ENCODE peak calls at places on chromosome 21, in ten cellular contexts. N, A, B, X, O, H, U, Q, T and V are unnamed samples.

GRCh38 chr21:33362044-33362555 is 37.3 kb downstream of the IFNAR1 start:
- DNase-seq in H (peak), X (no peak), U (no peak), T (no peak), Q (no peak), B (peak), O (peak), N (no peak), A (no peak), V (peak)

GRCh38 chr21:42760977-42761751 is 107.7 kb downstream of the PDE9A start:
- DNase-seq in U (no peak), H (no peak), N (no peak), B (no peak), T (no peak), A (peak), Q (no peak), O (no peak), X (no peak), V (no peak)

GRCh38 chr21:37231247-37231645 is 35.9 kb downstream of the VPS26C start:
- DNase-seq in T (no peak), O (no peak), H (no peak), A (no peak), U (no peak), B (no peak), N (no peak), X (no peak), Q (no peak), V (no peak)

GRCh38 chr21:46585191-46585953 is 19.5 kb downstream of the S100B start:
- DNase-seq in Q (no peak), X (no peak), B (no peak), T (no peak), A (no peak), O (no peak), U (no peak), N (no peak), H (peak), V (peak)

GRCh38 chr21:43287111-43287973 is 118.5 kb downstream of the CRYAA start:
- DNase-seq in O (no peak), N (peak), X (no peak), T (no peak), B (peak), Q (peak), H (no peak), A (no peak), U (no peak), V (peak)

GRCh38 chr21:16590658-16591057 is 860.9 kb downstream of the USP25 start:
- DNase-seq in A (no peak), H (no peak), B (no peak), O (no peak), U (no peak), X (no peak), Q (no peak), T (no peak), N (no peak), V (no peak)

GRCh38 chr21:42349420-42350075 is 1.2 kb downstream of the TFF2 start:
- DNase-seq in B (no peak), H (no peak), T (no peak), X (no peak), U (no peak), O (no peak), Q (no peak), A (no peak), N (no peak), V (no peak)

GRCh38 chr21:40886931-40887330 is 40.0 kb upstream of the DSCAM start:
- DNase-seq in T (no peak), U (no peak), B (no peak), O (no peak), A (no peak), N (no peak), Q (no peak), H (no peak), X (no peak), V (no peak)

GRCh38 chr21:46649356-46649755 is 13.9 kb downstream of the PRMT2 start:
- DNase-seq in X (no peak), U (no peak), H (no peak), Q (no peak), N (no peak), B (no peak), A (no peak), O (no peak), T (no peak), V (no peak)

GRCh38 chr21:38861006-38861405 is 55.3 kb downstream of the ETS2 start:
- DNase-seq in O (no peak), A (no peak), N (no peak), U (no peak), Q (no peak), B (no peak), H (no peak), X (no peak), T (peak), V (no peak)

GRCh38 chr21:38863291-38863690 is 57.6 kb downstream of the ETS2 start:
- DNase-seq in H (no peak), T (no peak), N (no peak), U (no peak), B (no peak), A (no peak), O (no peak), X (no peak), Q (no peak), V (no peak)

GRCh38 chr21:38863843-38864363 is 58.2 kb downstream of the ETS2 start:
- DNase-seq in H (no peak), B (no peak), A (no peak), U (no peak), O (no peak), X (no peak), N (no peak), T (no peak), Q (no peak), V (no peak)

GRCh38 chr21:38859852-38860251 is 54.1 kb downstream of the ETS2 start:
- DNase-seq in U (no peak), A (peak), X (peak), N (no peak), Q (no peak), T (no peak), H (no peak), O (no peak), B (peak), V (no peak)

DNA sequence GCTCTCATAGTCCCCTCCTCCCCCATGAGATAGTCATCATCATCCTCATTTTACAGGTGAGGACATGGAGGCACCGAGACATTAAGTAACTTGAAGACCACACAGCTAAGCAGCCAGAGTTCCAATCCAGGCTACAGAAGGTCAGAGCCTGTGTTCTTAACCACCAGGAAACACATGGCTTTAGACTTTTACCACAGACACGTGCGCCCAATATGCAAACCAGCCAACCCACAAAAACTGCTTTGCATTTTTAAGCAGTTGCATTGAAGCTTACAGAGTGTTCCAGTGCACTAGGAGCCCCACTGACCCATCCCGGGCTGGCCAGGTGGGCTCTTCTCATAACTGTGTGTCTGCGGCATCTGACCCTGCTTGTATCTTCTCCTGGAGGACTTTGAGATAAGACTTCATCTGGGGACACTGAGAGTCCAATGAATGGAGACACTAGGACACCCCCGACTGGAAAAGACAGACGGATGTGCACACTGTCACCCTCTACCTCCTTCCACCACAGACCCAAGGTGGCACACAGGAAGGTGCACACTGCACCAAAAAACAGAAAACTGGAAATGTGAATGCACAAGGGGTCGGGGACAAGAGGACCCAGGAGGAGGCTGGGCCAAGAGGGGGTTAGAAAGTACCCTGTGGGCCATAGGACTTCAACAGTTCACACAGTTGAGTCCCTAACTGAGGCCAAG is 56.4 kb downstream of the ETS2 start:
- DNase-seq in O (no peak), B (no peak), T (peak), X (no peak), H (peak), U (no peak), N (no peak), Q (no peak), A (no peak), V (peak)
- H3K4me3 ChIP-seq in O (no peak), B (no peak), T (no peak), X (no peak), H (peak), U (no peak), N (no peak), Q (no peak), A (no peak), V (no peak)

DNA sequence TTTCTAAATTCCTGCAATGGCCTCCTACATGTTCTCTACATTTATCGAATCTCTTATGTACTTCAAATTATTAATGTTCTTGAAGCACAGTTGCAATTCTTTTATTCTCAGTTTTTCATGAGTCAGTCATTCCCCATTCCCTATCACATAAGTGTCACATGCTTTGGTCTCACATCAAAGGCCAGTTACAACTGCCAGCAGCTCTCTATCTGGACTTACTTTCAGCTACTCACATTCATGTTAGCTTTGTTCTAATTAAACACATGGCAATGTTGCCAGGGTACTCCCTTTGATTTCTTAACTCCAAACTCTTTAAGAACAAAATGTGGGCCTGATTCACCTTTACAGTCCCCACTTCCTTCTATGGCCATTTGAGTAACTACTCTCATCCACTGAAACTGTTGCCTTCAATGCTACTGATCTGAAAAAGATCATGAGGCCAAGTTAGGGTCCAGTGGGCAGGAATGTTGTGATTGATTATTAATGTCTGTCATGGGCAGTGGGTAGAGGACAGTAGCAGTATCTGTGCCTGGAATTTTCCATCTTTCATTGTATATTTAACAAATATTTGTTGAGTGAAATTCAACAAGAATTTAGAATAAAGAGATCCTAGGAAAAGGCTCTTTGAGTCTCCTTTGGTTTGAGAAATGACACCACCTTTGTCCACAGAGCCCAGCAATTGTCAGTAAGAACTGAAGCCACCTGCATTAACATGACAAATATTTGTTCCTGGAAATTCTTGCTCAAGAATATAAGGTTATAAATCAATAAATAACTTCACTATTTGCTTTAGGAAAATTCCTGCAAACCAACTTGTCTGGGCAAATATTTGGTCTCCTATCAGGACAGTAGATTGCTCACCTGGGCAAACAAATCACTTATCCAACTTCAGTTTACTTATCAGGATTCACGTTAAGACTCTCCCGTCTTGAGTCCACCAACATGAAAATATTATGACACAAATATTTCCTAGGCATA is 153.6 kb upstream of the SAMSN1 start:
- DNase-seq in Q (no peak), O (no peak), B (peak), X (no peak), H (no peak), U (no peak), A (no peak), N (peak), T (no peak), V (no peak)
- H3K27ac ChIP-seq in Q (no peak), O (no peak), B (peak), X (no peak), H (no peak), U (no peak), A (no peak), N (peak), T (no peak), V (no peak)

DNA sequence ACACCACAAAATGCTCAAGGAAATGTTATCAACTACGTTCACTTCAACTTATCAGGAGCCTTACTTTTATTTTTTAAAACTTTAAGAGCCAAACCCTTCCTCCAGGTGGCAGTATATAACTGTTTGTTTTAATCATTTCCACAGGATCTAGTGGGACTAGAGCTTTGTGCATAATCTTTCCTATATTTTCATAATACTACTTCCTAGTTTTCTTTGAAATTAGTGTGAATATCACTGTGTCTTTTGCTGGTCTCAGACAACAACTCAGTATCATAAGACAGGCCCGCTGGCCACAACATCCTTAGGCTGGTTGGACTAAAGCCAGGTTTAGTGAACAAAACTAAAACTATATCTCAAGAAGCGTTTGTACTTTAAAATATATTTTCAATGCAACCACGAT is 145.5 kb downstream of the TIAM1 start:
- DNase-seq in B (peak), H (peak), Q (peak), O (peak), X (peak), A (peak), N (peak), T (peak), U (peak), V (no peak)
- H3K4me2 ChIP-seq in B (peak), H (no peak), Q (no peak), O (no peak), X (no peak), A (no peak), N (no peak), T (no peak), U (no peak), V (no peak)

DNA sequence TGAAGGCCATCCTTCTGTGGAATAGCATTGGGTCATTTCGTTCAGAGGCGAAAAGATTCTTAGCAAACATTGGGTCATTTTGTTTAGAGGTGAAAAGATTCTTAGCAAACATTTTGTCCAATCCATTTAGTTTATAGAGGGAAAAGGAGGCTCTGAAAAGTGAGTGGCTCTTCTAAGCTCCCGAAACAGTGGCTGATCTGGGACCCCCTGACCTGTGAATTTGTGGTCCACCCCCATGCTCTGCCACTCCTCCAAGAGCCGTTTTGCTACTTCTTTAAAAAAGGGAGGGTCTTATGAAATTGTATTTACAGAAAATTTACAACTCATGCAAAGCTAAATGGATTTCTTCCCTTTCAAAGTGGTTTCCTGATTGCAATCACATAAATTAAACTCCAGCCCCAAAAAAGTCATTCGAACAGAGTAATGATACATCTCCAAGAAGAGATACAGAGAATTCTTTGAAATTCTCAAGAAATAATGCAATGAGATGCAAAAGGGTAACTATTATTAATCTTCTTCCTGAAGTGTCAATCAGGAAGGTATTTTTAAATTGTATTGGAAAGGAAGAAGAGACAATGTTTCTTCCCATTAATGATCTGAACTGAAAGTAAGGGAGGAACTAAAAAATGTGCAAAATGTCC is 141.2 kb downstream of the RUNX1 start:
- DNase-seq in N (no peak), H (no peak), O (no peak), B (no peak), U (no peak), Q (no peak), X (no peak), T (no peak), A (no peak), V (no peak)
- H3K4me3 ChIP-seq in N (peak), H (no peak), O (no peak), B (no peak), U (no peak), Q (no peak), X (no peak), T (no peak), A (peak), V (no peak)

GRCh38 chr21:31186916-31187315 is 148.6 kb upstream of the KRTAP19-8 start:
- DNase-seq in T (no peak), N (no peak), U (no peak), B (no peak), Q (no peak), H (no peak), O (peak), X (no peak), A (no peak), V (no peak)

GRCh38 chr21:31184462-31184861 is 146.2 kb upstream of the KRTAP19-8 start:
- DNase-seq in U (no peak), Q (no peak), A (no peak), H (no peak), N (no peak), T (no peak), X (no peak), B (no peak), O (peak), V (peak)

GRCh38 chr21:31190516-31190915 is 152.2 kb upstream of the KRTAP19-8 start:
- DNase-seq in T (no peak), H (no peak), B (no peak), O (no peak), A (no peak), U (no peak), X (no peak), N (no peak), Q (no peak), V (no peak)

GRCh38 chr21:31185663-31186062 is 147.4 kb upstream of the KRTAP19-8 start:
- DNase-seq in B (no peak), Q (no peak), O (no peak), N (no peak), T (no peak), H (no peak), U (no peak), A (no peak), X (no peak), V (no peak)

DNA sequence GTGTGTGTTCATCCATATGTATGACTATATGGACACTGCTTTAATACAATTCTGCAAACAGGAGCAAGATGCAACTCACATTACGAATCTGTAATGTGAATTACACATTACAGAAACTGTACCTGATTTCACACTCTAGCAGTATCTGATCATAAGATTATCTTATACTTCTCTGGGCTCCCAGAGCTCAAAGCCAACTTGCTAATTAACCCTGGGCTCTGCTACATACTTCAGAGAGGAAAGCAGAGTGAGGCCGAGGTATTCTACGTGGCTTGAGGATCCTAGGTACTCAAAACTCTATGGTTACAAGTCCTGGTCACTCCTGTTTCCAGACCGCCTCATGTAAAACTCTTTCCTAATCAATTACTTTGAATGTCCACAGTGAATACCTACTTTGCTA is 149.2 kb upstream of the KRTAP19-8 start:
- DNase-seq in U (no peak), O (peak), A (no peak), B (no peak), N (no peak), X (no peak), T (no peak), H (no peak), Q (no peak), V (no peak)
- H3K27ac ChIP-seq in U (no peak), O (no peak), A (no peak), B (no peak), N (no peak), X (no peak), T (no peak), H (no peak), Q (no peak), V (no peak)

GRCh38 chr21:44870748-44871495 is 2.6 kb downstream of the PTTG1IP start:
- DNase-seq in T (peak), A (no peak), O (no peak), U (no peak), Q (no peak), B (peak), H (no peak), N (peak), X (no peak), V (no peak)
- H3K4me2 ChIP-seq in T (peak), A (peak), O (no peak), U (no peak), Q (peak), B (peak), H (no peak), N (peak), X (peak), V (peak)

DNA sequence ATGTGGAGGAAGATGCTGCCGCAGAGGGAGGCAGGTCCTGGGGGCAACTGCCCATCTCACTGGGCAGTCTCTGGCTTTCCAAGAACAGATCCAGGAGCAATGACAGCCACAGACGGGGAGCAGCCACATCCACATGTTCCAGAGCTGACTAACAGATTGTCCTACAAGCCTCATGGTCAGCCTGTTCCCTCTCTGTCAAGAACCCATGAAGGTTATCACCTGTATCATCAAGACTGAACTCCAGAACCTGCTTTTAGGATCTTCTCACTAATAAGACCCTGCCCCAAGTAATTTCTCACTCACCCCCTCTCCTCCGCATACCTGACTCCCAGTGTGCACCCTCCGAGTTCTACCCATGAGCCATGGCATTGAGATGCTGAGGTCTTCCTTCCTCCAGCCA is 187.8 kb downstream of the RUNX1 start:
- DNase-seq in X (no peak), B (no peak), A (no peak), U (no peak), Q (no peak), T (no peak), N (no peak), H (no peak), O (no peak), V (no peak)
- H3K4me3 ChIP-seq in X (no peak), B (no peak), A (no peak), U (no peak), Q (no peak), T (no peak), N (no peak), H (no peak), O (no peak), V (no peak)